ENCODE peak calls at places on chromosomes 16 and 17, in six cellular contexts. M is ovary, X is prostate gland, B is uterus, J is right lobe of liver, A is IMR-90. Q is an unnamed sample. For H3K9me3, the result is how much of the 10 kb centered on the place peaks cover.

GRCh38 chr16:30142672-30143346 is 19.8 kb upstream of the MAPK3 start:
- DNase-seq in A (no peak), X (no peak), J (no peak), B (no peak), M (no peak), Q (no peak)

GRCh38 chr17:75315541-75316243 is 26.5 kb upstream of the SLC25A19 start:
- DNase-seq in J (no peak), X (no peak), B (no peak), A (peak), M (no peak), Q (peak)

GRCh38 chr17:69502488-69502887 is 88.0 kb downstream of the MAP2K6 start:
- DNase-seq in A (no peak), B (no peak), X (no peak), J (no peak), M (no peak), Q (no peak)

GRCh38 chr17:80529104-80529903 is 15.3 kb upstream of the RPTOR start:
- DNase-seq in X (no peak), A (no peak), B (peak), M (no peak), J (no peak), Q (no peak)

GRCh38 chr17:16199093-16199492 is 16.2 kb downstream of the NCOR1 start:
- DNase-seq in A (peak), B (no peak), M (no peak), X (no peak), J (no peak), Q (no peak)

GRCh38 chr17:75845933-75846700 is 1.9 kb upstream of the UNC13D start:
- DNase-seq in A (no peak), J (peak), B (no peak), X (no peak), M (no peak), Q (no peak)

GRCh38 chr17:64950871-64951270 is 31.6 kb upstream of the LRRC37A3 start:
- DNase-seq in M (no peak), A (peak), B (no peak), J (no peak), X (no peak), Q (no peak)

GRCh38 chr17:40433551-40434384 is 9.5 kb upstream of the IGFBP4 start:
- DNase-seq in M (no peak), A (no peak), X (no peak), B (peak), J (no peak), Q (no peak)

GRCh38 chr16:69482410-69482951 is 58.1 kb downstream of the CYB5B start:
- DNase-seq in J (no peak), A (peak), X (peak), M (peak), B (peak), Q (peak)

GRCh38 chr16:72120026-72120425 is 26.4 kb downstream of the DHX38 start:
- DNase-seq in B (no peak), X (no peak), M (no peak), A (no peak), J (no peak), Q (no peak)

GRCh38 chr16:85391175-85391707 is 221.9 kb upstream of the GSE1 start:
- DNase-seq in X (no peak), J (peak), A (no peak), B (no peak), M (peak), Q (no peak)

GRCh38 chr17:41407226-41407625 is 9.8 kb upstream of the KRT31 start:
- DNase-seq in J (no peak), A (no peak), B (no peak), M (no peak), X (no peak), Q (no peak)

GRCh38 chr17:36879027-36879426 is 58.2 kb upstream of the LHX1 start:
- DNase-seq in M (no peak), A (no peak), B (no peak), X (no peak), J (no peak), Q (no peak)

GRCh38 chr16:2499890-2500633 is 13.7 kb upstream of the ATP6V0C start:
- DNase-seq in X (no peak), B (no peak), A (no peak), J (no peak), M (no peak), Q (no peak)

GRCh38 chr17:75638893-75639292 is 5.7 kb downstream of the SMIM5 start:
- DNase-seq in B (no peak), J (no peak), A (no peak), X (no peak), M (no peak), Q (peak)

GRCh38 chr17:38896373-38896954 is 26.6 kb downstream of the LASP1 start:
- DNase-seq in A (peak), J (no peak), M (no peak), X (no peak), B (no peak), Q (peak)

GRCh38 chr17:48283907-48284306 is 146.1 kb downstream of the SKAP1 start:
- DNase-seq in M (no peak), A (no peak), B (no peak), X (no peak), J (no peak), Q (no peak)

GRCh38 chr16:89842471-89843408 is 14.5 kb downstream of the SPIRE2 start:
- DNase-seq in A (peak), B (no peak), J (no peak), M (no peak), X (no peak), Q (no peak)

GRCh38 chr17:42405963-42406495 is 17.0 kb downstream of the CAVIN1 start:
- DNase-seq in M (peak), X (peak), A (peak), J (peak), B (peak), Q (peak)

GRCh38 chr17:30337393-30337999 is 3.6 kb upstream of the TMIGD1 start:
- DNase-seq in B (no peak), J (peak), A (no peak), M (no peak), X (no peak), Q (no peak)

GRCh38 chr17:79779661-79780365 is 1.9 kb downstream of the CBX2 start:
- DNase-seq in J (no peak), A (no peak), M (no peak), X (no peak), B (no peak), Q (no peak)

GRCh38 chr16:11067697-11068141 is 123.4 kb downstream of the CLEC16A start:
- DNase-seq in B (no peak), M (no peak), X (no peak), J (peak), A (no peak), Q (no peak)

GRCh38 chr17:38564869-38565268 is 40.9 kb downstream of the SRCIN1 start:
- DNase-seq in M (no peak), B (no peak), X (no peak), J (no peak), A (no peak), Q (no peak)

GRCh38 chr17:47131761-47132160 is 57.3 kb downstream of the CDC27 start:
- DNase-seq in A (peak), M (no peak), J (no peak), X (no peak), B (no peak), Q (peak)

GRCh38 chr16:19304670-19305240 is 19.2 kb downstream of the CLEC19A start:
- DNase-seq in B (no peak), M (no peak), J (no peak), A (no peak), X (no peak), Q (no peak)

GRCh38 chr17:21201302-21201602 is 12.7 kb downstream of the TMEM11 start:
- DNase-seq in J (no peak), X (peak), B (no peak), M (no peak), A (no peak), Q (no peak)

GRCh38 chr16:76676356-76676755 is 399.2 kb downstream of the CNTNAP4 start:
- DNase-seq in J (no peak), M (no peak), A (no peak), X (no peak), B (no peak), Q (no peak)

GRCh38 chr16:49590166-49590871 is 216.7 kb downstream of the C16orf78 start:
- DNase-seq in M (no peak), A (no peak), X (no peak), B (no peak), J (no peak), Q (no peak)

GRCh38 chr17:1315891-1316403 is 36.5 kb downstream of the TRARG1 start:
- DNase-seq in B (no peak), X (no peak), A (no peak), M (no peak), J (no peak), Q (no peak)

GRCh38 chr16:84396537-84397008 is 28.2 kb downstream of the ATP2C2 start:
- DNase-seq in B (no peak), J (no peak), M (no peak), X (peak), A (peak), Q (no peak)

GRCh38 chr16:26550111-26550610 is 516.6 kb upstream of the C16orf82 start:
- DNase-seq in A (no peak), B (no peak), J (no peak), X (no peak), M (no peak), Q (no peak)

GRCh38 chr17:20922128-20922670 is 120.6 kb downstream of the USP22 start:
- DNase-seq in X (no peak), B (peak), J (no peak), M (no peak), A (peak), Q (no peak)

GRCh38 chr16:10888320-10888937 is 11.4 kb downstream of the CIITA start:
- DNase-seq in J (no peak), X (no peak), A (no peak), M (no peak), B (no peak), Q (peak)

GRCh38 chr16:15900901-15901465 is 12.6 kb upstream of the CEP20 start:
- DNase-seq in X (no peak), M (no peak), B (no peak), J (no peak), A (no peak), Q (no peak)

GRCh38 chr16:89449726-89450335 is 40.5 kb downstream of the ANKRD11 start:
- DNase-seq in B (no peak), M (no peak), J (no peak), X (no peak), A (peak), Q (peak)

GRCh38 chr16:77172964-77173363 is 18.0 kb upstream of the MON1B start:
- DNase-seq in B (no peak), M (no peak), A (no peak), X (no peak), J (no peak), Q (no peak)

GRCh38 chr16:7185689-7186088 is 147.0 kb upstream of the RBFOX1 start:
- DNase-seq in X (no peak), A (no peak), M (no peak), J (no peak), B (no peak), Q (no peak)

DNA sequence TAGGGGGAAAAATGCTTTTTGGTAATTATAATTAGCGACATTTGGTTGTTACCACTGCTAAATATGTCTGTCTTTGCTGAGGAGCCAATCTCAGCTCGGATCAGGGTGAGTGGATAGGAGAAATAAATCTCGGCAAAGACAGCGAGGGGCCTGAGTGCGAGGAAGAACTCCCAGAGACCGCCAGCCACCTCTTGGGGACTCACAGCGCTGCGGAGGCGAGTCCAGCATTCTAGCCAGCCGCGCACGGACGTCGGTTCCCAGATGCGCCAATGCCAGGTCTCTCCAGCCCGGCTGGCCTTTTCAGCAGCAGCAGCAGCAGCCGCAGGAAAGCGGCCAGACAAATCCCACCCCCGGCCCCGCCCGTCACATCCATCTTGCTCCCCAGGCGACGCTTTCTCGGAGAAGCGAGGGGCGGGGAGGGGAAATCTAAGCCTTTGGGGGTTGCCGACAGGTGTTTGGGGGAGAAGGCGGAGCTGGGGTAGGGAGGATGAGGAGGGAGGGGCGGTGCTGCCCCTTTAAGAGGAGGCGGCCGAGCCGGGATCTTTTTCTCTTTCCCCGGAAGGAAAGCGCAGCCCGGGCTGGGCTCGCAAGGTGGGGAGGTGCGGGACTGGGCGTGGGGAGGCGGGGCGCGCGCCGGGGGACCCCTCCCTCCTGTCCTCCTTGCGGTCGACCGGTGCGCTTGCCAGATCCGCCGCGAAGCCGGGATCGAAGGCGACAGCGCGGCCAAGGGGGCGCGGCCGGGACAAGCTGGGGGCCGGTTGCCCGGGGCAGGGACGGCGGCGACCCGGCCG is at the start of gene ITGA3:
- DNase-seq in J (peak), M (peak), B (peak), X (peak), A (peak), Q (peak)
- TF ChIP-seq CTCF in J (no peak), M (no peak), B (no peak), X (no peak), A (no peak), Q (no peak)

GRCh38 chr17:53844476-53845107 is 21.9 kb downstream of the KIF2B start:
- DNase-seq in J (no peak), X (no peak), B (no peak), M (no peak), A (no peak), Q (no peak)
- H3K9me3 ChIP-seq in J (under half), X (under half), B (under half), M (under half), A (under half), Q (under half)

DNA sequence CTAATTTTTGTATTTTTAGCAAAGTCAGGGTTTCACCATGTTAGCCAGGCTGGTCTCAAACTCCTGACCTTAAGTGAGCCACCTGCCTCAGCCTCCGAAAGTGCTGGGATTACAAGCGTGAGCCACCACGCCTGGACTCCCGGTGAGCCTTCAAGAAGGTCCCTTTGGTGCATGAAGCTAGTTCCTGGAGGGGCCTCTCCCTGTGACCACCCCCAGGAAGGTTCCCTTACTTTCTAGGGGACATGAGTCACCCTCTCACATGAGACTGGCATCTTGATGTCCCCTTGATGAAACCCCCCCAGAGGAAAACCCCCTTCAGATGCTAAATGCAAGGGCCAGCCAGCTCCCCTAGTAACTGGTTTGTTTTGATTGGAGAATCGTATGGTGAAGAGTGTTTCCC is 12.8 kb downstream of the CARHSP1 start:
- DNase-seq in M (no peak), J (no peak), B (no peak), A (no peak), X (no peak), Q (no peak)
- TF ChIP-seq POLR2A in M (no peak), J (no peak), B (no peak), A (no peak), X (no peak), Q (no peak)

DNA sequence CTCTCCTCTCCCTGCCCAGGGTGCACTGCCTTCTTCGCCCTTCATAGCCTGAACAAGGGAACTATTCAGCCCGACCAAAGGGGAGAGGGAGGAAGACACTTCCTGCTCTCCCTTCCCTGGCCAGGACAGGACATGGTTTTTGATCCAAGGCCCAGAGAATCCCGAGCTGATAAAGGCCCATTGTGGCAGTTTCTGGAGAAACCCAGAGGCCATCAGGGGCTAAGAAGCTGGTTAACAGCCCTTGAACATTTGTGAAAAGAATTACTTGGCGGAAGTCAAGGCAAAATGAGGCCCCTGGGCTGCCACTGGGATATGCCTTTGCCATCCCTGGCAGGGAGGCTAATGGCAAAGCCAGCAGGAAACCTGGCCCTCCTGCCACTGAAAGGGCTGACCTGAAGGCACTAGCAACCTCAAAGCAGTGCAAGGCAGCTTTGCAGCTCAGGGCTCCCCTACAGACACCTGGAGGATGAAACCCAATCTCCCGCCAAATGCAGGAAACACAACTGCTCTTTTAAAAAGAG is 12.7 kb downstream of the PHB1 start:
- DNase-seq in A (no peak), M (no peak), J (no peak), B (no peak), X (no peak), Q (no peak)
- TF ChIP-seq CTCF in A (no peak), M (no peak), J (no peak), B (no peak), X (no peak), Q (no peak)

GRCh38 chr17:70934834-70935233 is 765.5 kb downstream of the KCNJ2 start:
- DNase-seq in J (no peak), A (no peak), M (no peak), B (no peak), X (no peak), Q (no peak)

GRCh38 chr17:70938311-70938710 is 769.0 kb downstream of the KCNJ2 start:
- DNase-seq in M (no peak), J (peak), X (no peak), A (no peak), B (no peak), Q (no peak)

DNA sequence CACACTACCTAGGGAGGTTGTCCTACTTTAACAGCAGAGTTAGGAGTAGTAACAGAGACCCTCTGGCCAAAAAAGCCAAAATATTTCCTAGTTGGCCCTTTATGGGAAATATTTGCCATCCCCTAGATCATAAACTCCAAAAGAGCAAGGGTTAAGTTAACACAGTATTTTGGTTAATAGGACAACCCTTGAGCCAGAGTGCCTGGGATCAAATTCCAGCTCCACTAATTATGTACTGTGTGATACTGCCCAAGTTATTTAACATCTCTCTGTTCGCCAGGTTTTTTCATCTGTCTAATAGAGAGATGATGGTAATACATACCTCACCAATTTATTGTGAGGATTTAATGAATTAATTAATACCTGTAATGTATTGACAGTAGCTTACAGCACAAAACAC is 767.4 kb downstream of the KCNJ2 start:
- DNase-seq in A (no peak), J (no peak), X (no peak), B (no peak), M (no peak), Q (no peak)
- H3K9me3 ChIP-seq in A (under half), J (under half), X (under half), B (under half), M (under half), Q (under half)

GRCh38 chr17:56699186-56699895 is 105.8 kb downstream of the NOG start:
- DNase-seq in B (peak), M (no peak), A (peak), J (no peak), X (peak), Q (peak)
- TF ChIP-seq POLR2A in B (no peak), M (no peak), A (no peak), J (no peak), X (no peak), Q (no peak)

Q was measured in adrenal gland.